ENCODE peak calls at places on chromosomes 16 and 17, in seven cellular contexts. N, A, M, T, Q, L and H are unnamed samples.

GRCh38 chr17:50397111-50397918 is at the start of gene LRRC59:
- DNase-seq in Q (peak; percentile 88), N (peak; percentile 68), T (peak; percentile 89), M (peak; percentile 9), L (peak; percentile 90), A (peak; percentile 98), H (peak; percentile 97)

GRCh38 chr17:43456661-43457361 is 27.0 kb upstream of the DHX8 start:
- DNase-seq in Q (no peak), M (no peak), A (no peak), T (no peak), N (no peak), L (no peak), H (no peak)

GRCh38 chr17:8488931-8489330 is 53.2 kb downstream of the NDEL1 start:
- DNase-seq in N (peak; percentile 70), T (no peak), A (no peak), L (no peak), M (no peak), Q (no peak), H (no peak)

GRCh38 chr17:28726396-28726911 is 421 bp upstream of the TLCD1 start:
- DNase-seq in T (no peak), L (no peak), A (peak; percentile 39), N (no peak), Q (no peak), M (no peak), H (peak; percentile 84)

GRCh38 chr17:77619851-77620250 is 338.7 kb upstream of the TNRC6C start:
- DNase-seq in Q (no peak), M (no peak), T (no peak), L (no peak), N (no peak), A (no peak), H (no peak)

GRCh38 chr17:50218771-50219315 is 17.4 kb upstream of the COL1A1 start:
- DNase-seq in Q (peak; percentile 37), N (no peak), A (no peak), T (no peak), M (no peak), L (no peak), H (no peak)

GRCh38 chr16:57366544-57367040 is 5.7 kb upstream of the CX3CL1 start:
- DNase-seq in A (no peak), T (no peak), Q (no peak), M (no peak), L (no peak), N (no peak), H (no peak)

GRCh38 chr17:75496005-75496404 is 19.3 kb downstream of the CASKIN2 start:
- DNase-seq in A (no peak), Q (no peak), M (no peak), L (no peak), N (no peak), T (no peak), H (no peak)

GRCh38 chr17:56099649-56100048 is 53.6 kb upstream of the ANKFN1 start:
- DNase-seq in N (no peak), Q (no peak), A (no peak), L (no peak), M (no peak), T (no peak), H (no peak)

GRCh38 chr17:8151120-8151640 is 1.0 kb downstream of the PER1 start:
- DNase-seq in L (peak; percentile 89), M (peak; percentile 68), Q (peak; percentile 95), T (peak; percentile 68), A (peak; percentile 92), N (peak; percentile 62), H (peak; percentile 92)

GRCh38 chr16:53626816-53627215 is 76.8 kb downstream of the RPGRIP1L start:
- DNase-seq in M (no peak), A (no peak), Q (no peak), N (no peak), T (no peak), L (no peak), H (no peak)

GRCh38 chr17:44960654-44961053 is 7.4 kb downstream of the C1QL1 start:
- DNase-seq in L (no peak), A (no peak), Q (no peak), M (no peak), N (no peak), T (no peak), H (no peak)

GRCh38 chr17:36468903-36469635 is 17.4 kb upstream of the ZNHIT3 start:
- DNase-seq in Q (no peak), A (no peak), T (no peak), L (no peak), M (no peak), N (no peak), H (no peak)

GRCh38 chr17:67575325-67575724 is 142.4 kb upstream of the NOL11 start:
- DNase-seq in M (no peak), N (no peak), Q (no peak), T (no peak), L (no peak), A (no peak), H (no peak)

GRCh38 chr16:85978291-85978775 is 79.4 kb downstream of the IRF8 start:
- DNase-seq in T (no peak), A (no peak), L (no peak), M (no peak), N (no peak), Q (no peak), H (no peak)